ENCODE peak calls at places on chromosomes 16 and 17, in five cellular contexts. B, X, I, N and Q are unnamed samples.

GRCh38 chr16:11407047-11407982 is 62.1 kb downstream of the RMI2 start:
- DNase-seq in B (peak), X (peak), I (peak), N (peak), Q (peak)

GRCh38 chr16:84198401-84198800 is 7.4 kb downstream of the ADAD2 start:
- DNase-seq in B (no peak), X (no peak), I (no peak), N (no peak), Q (no peak)

GRCh38 chr17:37752482-37752881 is 7.6 kb upstream of the HNF1B start:
- DNase-seq in B (no peak), X (no peak), I (no peak), N (peak), Q (no peak)

GRCh38 chr17:81236784-81237183 is 2.1 kb downstream of the TEPSIN start:
- DNase-seq in B (no peak), X (no peak), I (no peak), N (no peak), Q (no peak)

GRCh38 chr16:2799852-2800226 is 1.6 kb downstream of the PRSS41 start:
- DNase-seq in B (no peak), X (no peak), I (no peak), N (no peak), Q (no peak)

GRCh38 chr16:15653227-15653626 is 3.2 kb downstream of the NDE1 start:
- DNase-seq in B (no peak), X (no peak), I (no peak), N (peak), Q (no peak)

GRCh38 chr17:43314582-43314981 is 80.8 kb upstream of the RNU2-1 start:
- DNase-seq in B (no peak), X (peak), I (no peak), N (no peak), Q (no peak)

GRCh38 chr16:52491216-52491615 is 55.7 kb downstream of the TOX3 start:
- DNase-seq in B (no peak), X (no peak), I (no peak), N (no peak), Q (no peak)

GRCh38 chr17:77145635-77146632 is 5.2 kb downstream of the SEC14L1 start:
- DNase-seq in B (no peak), X (peak), I (no peak), N (peak), Q (no peak)

GRCh38 chr16:85605051-85605911 is 7.8 kb upstream of the GSE1 start:
- DNase-seq in B (no peak), X (no peak), I (no peak), N (no peak), Q (no peak)

GRCh38 chr16:24685539-24686432 is 43.7 kb upstream of the TNRC6A start:
- DNase-seq in B (no peak), X (no peak), I (peak), N (peak), Q (peak)